ENCODE peak calls at places on chromosome 14, in eight cellular contexts. One of them, this sample, is unnamed.

GRCh38 chr14:20427231-20428009 is 8.5 kb downstream of the KLHL33 start:
- DNase-seq in HS-5: no peak
- DNase-seq in T-helper 17 cell: no peak
- DNase-seq in HT1080: peak
- DNase-seq in OCI-M1: peak
- DNase-seq in GF-D8: peak
- DNase-seq in substantia nigra: no peak
- DNase-seq in activated CD4-positive, alpha-beta T cell treated with anti-CD3 and anti-CD28 coated beads, Interleukin-2, amount 10 ng/mL, durations not matched to agents 7 days and 5 days: no peak
- DNase-seq in this sample: no peak

GRCh38 chr14:31660191-31660590 is 99.0 kb downstream of the NUBPL start:
- DNase-seq in HS-5: no peak
- DNase-seq in T-helper 17 cell: no peak
- DNase-seq in OCI-M1: no peak
- DNase-seq in activated CD4-positive, alpha-beta T cell treated with anti-CD3 and anti-CD28 coated beads, Interleukin-2, amount 10 ng/mL, durations not matched to agents 7 days and 5 days: no peak
- DNase-seq in HT1080: no peak
- DNase-seq in substantia nigra: no peak
- DNase-seq in GF-D8: no peak
- DNase-seq in this sample: no peak

GRCh38 chr14:104359969-104360442 is 219.6 kb upstream of the C14orf180 start:
- DNase-seq in GF-D8: no peak
- DNase-seq in HT1080: no peak
- DNase-seq in OCI-M1: no peak
- DNase-seq in substantia nigra: no peak
- DNase-seq in T-helper 17 cell: no peak
- DNase-seq in activated CD4-positive, alpha-beta T cell treated with anti-CD3 and anti-CD28 coated beads, Interleukin-2, amount 10 ng/mL, durations not matched to agents 7 days and 5 days: no peak
- DNase-seq in HS-5: no peak
- DNase-seq in this sample: no peak

GRCh38 chr14:91770185-91770584 is 38.3 kb upstream of the CATSPERB start:
- DNase-seq in OCI-M1: no peak
- DNase-seq in HT1080: no peak
- DNase-seq in activated CD4-positive, alpha-beta T cell treated with anti-CD3 and anti-CD28 coated beads, Interleukin-2, amount 10 ng/mL, durations not matched to agents 7 days and 5 days: no peak
- DNase-seq in GF-D8: no peak
- DNase-seq in HS-5: no peak
- DNase-seq in substantia nigra: no peak
- DNase-seq in T-helper 17 cell: no peak
- DNase-seq in this sample: no peak

GRCh38 chr14:73465833-73466532 is 7.6 kb upstream of the NUMB start:
- DNase-seq in OCI-M1: peak
- DNase-seq in HT1080: peak
- DNase-seq in activated CD4-positive, alpha-beta T cell treated with anti-CD3 and anti-CD28 coated beads, Interleukin-2, amount 10 ng/mL, durations not matched to agents 7 days and 5 days: no peak
- DNase-seq in T-helper 17 cell: no peak
- DNase-seq in substantia nigra: no peak
- DNase-seq in HS-5: no peak
- DNase-seq in GF-D8: peak
- DNase-seq in this sample: no peak

GRCh38 chr14:27672047-27672446 is 1074.2 kb upstream of the NOVA1 start:
- DNase-seq in HT1080: peak
- DNase-seq in GF-D8: peak
- DNase-seq in substantia nigra: no peak
- DNase-seq in T-helper 17 cell: no peak
- DNase-seq in activated CD4-positive, alpha-beta T cell treated with anti-CD3 and anti-CD28 coated beads, Interleukin-2, amount 10 ng/mL, durations not matched to agents 7 days and 5 days: no peak
- DNase-seq in OCI-M1: peak
- DNase-seq in HS-5: no peak
- DNase-seq in this sample: no peak

GRCh38 chr14:20198991-20199390 is 8.3 kb downstream of the OR11G2 start:
- DNase-seq in HS-5: no peak
- DNase-seq in activated CD4-positive, alpha-beta T cell treated with anti-CD3 and anti-CD28 coated beads, Interleukin-2, amount 10 ng/mL, durations not matched to agents 7 days and 5 days: no peak
- DNase-seq in substantia nigra: no peak
- DNase-seq in T-helper 17 cell: no peak
- DNase-seq in GF-D8: no peak
- DNase-seq in OCI-M1: no peak
- DNase-seq in HT1080: no peak
- DNase-seq in this sample: no peak

GRCh38 chr14:104075530-104076151 is 9.9 kb upstream of the ASPG start:
- DNase-seq in activated CD4-positive, alpha-beta T cell treated with anti-CD3 and anti-CD28 coated beads, Interleukin-2, amount 10 ng/mL, durations not matched to agents 7 days and 5 days: no peak
- DNase-seq in OCI-M1: peak
- DNase-seq in HS-5: no peak
- DNase-seq in GF-D8: no peak
- DNase-seq in substantia nigra: no peak
- DNase-seq in HT1080: no peak
- DNase-seq in T-helper 17 cell: no peak
- DNase-seq in this sample: no peak

GRCh38 chr14:97946291-97946690 is 1149.1 kb downstream of the VRK1 start:
- DNase-seq in activated CD4-positive, alpha-beta T cell treated with anti-CD3 and anti-CD28 coated beads, Interleukin-2, amount 10 ng/mL, durations not matched to agents 7 days and 5 days: no peak
- DNase-seq in substantia nigra: no peak
- DNase-seq in HT1080: no peak
- DNase-seq in T-helper 17 cell: no peak
- DNase-seq in HS-5: no peak
- DNase-seq in GF-D8: no peak
- DNase-seq in OCI-M1: no peak
- DNase-seq in this sample: no peak

GRCh38 chr14:68795602-68796417 is 2.9 kb upstream of the ZFP36L1 start:
- DNase-seq in GF-D8: peak
- DNase-seq in HT1080: peak
- DNase-seq in T-helper 17 cell: peak
- DNase-seq in activated CD4-positive, alpha-beta T cell treated with anti-CD3 and anti-CD28 coated beads, Interleukin-2, amount 10 ng/mL, durations not matched to agents 7 days and 5 days: peak
- DNase-seq in HS-5: no peak
- DNase-seq in OCI-M1: peak
- DNase-seq in substantia nigra: no peak
- DNase-seq in this sample: no peak

GRCh38 chr14:50452285-50452684 is 55.6 kb upstream of the CDKL1 start:
- DNase-seq in HT1080: no peak
- DNase-seq in activated CD4-positive, alpha-beta T cell treated with anti-CD3 and anti-CD28 coated beads, Interleukin-2, amount 10 ng/mL, durations not matched to agents 7 days and 5 days: no peak
- DNase-seq in substantia nigra: no peak
- DNase-seq in GF-D8: no peak
- DNase-seq in OCI-M1: no peak
- DNase-seq in T-helper 17 cell: no peak
- DNase-seq in HS-5: no peak
- DNase-seq in this sample: no peak

GRCh38 chr14:92382677-92383076 is 59.7 kb downstream of the SLC24A4 start:
- DNase-seq in OCI-M1: no peak
- DNase-seq in HT1080: peak
- DNase-seq in T-helper 17 cell: no peak
- DNase-seq in substantia nigra: no peak
- DNase-seq in GF-D8: no peak
- DNase-seq in HS-5: no peak
- DNase-seq in activated CD4-positive, alpha-beta T cell treated with anti-CD3 and anti-CD28 coated beads, Interleukin-2, amount 10 ng/mL, durations not matched to agents 7 days and 5 days: no peak
- DNase-seq in this sample: no peak

GRCh38 chr14:104984056-104984894 is 1.3 kb upstream of the CLBA1 start:
- DNase-seq in HS-5: no peak
- DNase-seq in substantia nigra: no peak
- DNase-seq in HT1080: no peak
- DNase-seq in T-helper 17 cell: no peak
- DNase-seq in OCI-M1: no peak
- DNase-seq in GF-D8: no peak
- DNase-seq in activated CD4-positive, alpha-beta T cell treated with anti-CD3 and anti-CD28 coated beads, Interleukin-2, amount 10 ng/mL, durations not matched to agents 7 days and 5 days: no peak
- DNase-seq in this sample: no peak

GRCh38 chr14:84409435-84409834 is 1120.5 kb upstream of the FLRT2 start:
- DNase-seq in T-helper 17 cell: no peak
- DNase-seq in HT1080: no peak
- DNase-seq in activated CD4-positive, alpha-beta T cell treated with anti-CD3 and anti-CD28 coated beads, Interleukin-2, amount 10 ng/mL, durations not matched to agents 7 days and 5 days: no peak
- DNase-seq in GF-D8: no peak
- DNase-seq in substantia nigra: no peak
- DNase-seq in HS-5: peak
- DNase-seq in OCI-M1: no peak
- DNase-seq in this sample: no peak

GRCh38 chr14:24273422-24273998 is 2.1 kb upstream of the RABGGTA start:
- DNase-seq in T-helper 17 cell: no peak
- DNase-seq in substantia nigra: no peak
- DNase-seq in GF-D8: peak
- DNase-seq in HS-5: no peak
- DNase-seq in activated CD4-positive, alpha-beta T cell treated with anti-CD3 and anti-CD28 coated beads, Interleukin-2, amount 10 ng/mL, durations not matched to agents 7 days and 5 days: no peak
- DNase-seq in OCI-M1: peak
- DNase-seq in HT1080: no peak
- DNase-seq in this sample: no peak

GRCh38 chr14:102998393-102998792 is 59.0 kb downstream of the CDC42BPB start:
- DNase-seq in T-helper 17 cell: no peak
- DNase-seq in activated CD4-positive, alpha-beta T cell treated with anti-CD3 and anti-CD28 coated beads, Interleukin-2, amount 10 ng/mL, durations not matched to agents 7 days and 5 days: no peak
- DNase-seq in HS-5: no peak
- DNase-seq in substantia nigra: no peak
- DNase-seq in HT1080: no peak
- DNase-seq in GF-D8: no peak
- DNase-seq in OCI-M1: no peak
- DNase-seq in this sample: no peak

GRCh38 chr14:100694579-100695422 is 31.9 kb upstream of the DLK1 start:
- DNase-seq in activated CD4-positive, alpha-beta T cell treated with anti-CD3 and anti-CD28 coated beads, Interleukin-2, amount 10 ng/mL, durations not matched to agents 7 days and 5 days: no peak
- DNase-seq in T-helper 17 cell: no peak
- DNase-seq in HS-5: no peak
- DNase-seq in GF-D8: no peak
- DNase-seq in OCI-M1: no peak
- DNase-seq in HT1080: no peak
- DNase-seq in substantia nigra: no peak
- DNase-seq in this sample: no peak

This sample was measured in GM04504.